ENCODE peak calls at places on chromosomes 3 and 15, in six cellular contexts. One of them, this sample, is unnamed.
A peak's percentile ranks its signal among the peaks of the same experiment; 100 is the strongest.

GRCh38 chr15:101503296-101503599 is 13.7 kb upstream of the PCSK6 start:
- DNase-seq in GF-D8: no peak
- DNase-seq in progenitor cell of endocrine pancreas: no peak
- DNase-seq in AG08396: no peak
- DNase-seq in NCI-H774: no peak
- DNase-seq in EL: no peak
- DNase-seq in this sample: no peak

GRCh38 chr15:67107014-67107812 is 41.8 kb downstream of the SMAD3 start:
- DNase-seq in NCI-H774: no peak
- DNase-seq in progenitor cell of endocrine pancreas: no peak
- DNase-seq in EL: peak; percentile 99
- DNase-seq in GF-D8: no peak
- DNase-seq in AG08396: peak; percentile 86
- DNase-seq in this sample: peak; percentile 99

GRCh38 chr3:111723293-111723963 is 128.3 kb upstream of the ZBED2 start:
- DNase-seq in GF-D8: no peak
- DNase-seq in progenitor cell of endocrine pancreas: no peak
- DNase-seq in NCI-H774: peak; percentile 48
- DNase-seq in EL: peak; percentile 90
- DNase-seq in AG08396: peak; percentile 29
- DNase-seq in this sample: peak; percentile 68

GRCh38 chr3:95399580-95399979 is 1336.7 kb downstream of the NSUN3 start:
- DNase-seq in NCI-H774: no peak
- DNase-seq in EL: no peak
- DNase-seq in progenitor cell of endocrine pancreas: no peak
- DNase-seq in AG08396: no peak
- DNase-seq in GF-D8: no peak
- DNase-seq in this sample: no peak

GRCh38 chr3:150147776-150148175 is 177.1 kb upstream of the PFN2 start:
- DNase-seq in NCI-H774: peak; percentile 79
- DNase-seq in EL: peak; percentile 55
- DNase-seq in progenitor cell of endocrine pancreas: no peak
- DNase-seq in AG08396: peak; percentile 21
- DNase-seq in GF-D8: no peak
- DNase-seq in this sample: peak; percentile 43

GRCh38 chr3:177195242-177195940 is 1.9 kb downstream of the TBL1XR1 start:
- DNase-seq in NCI-H774: no peak
- DNase-seq in progenitor cell of endocrine pancreas: no peak
- DNase-seq in GF-D8: no peak
- DNase-seq in EL: no peak
- DNase-seq in AG08396: no peak
- DNase-seq in this sample: peak; percentile 77

GRCh38 chr3:68256635-68257034 is 602.2 kb upstream of the SUCLG2 start:
- DNase-seq in GF-D8: no peak
- DNase-seq in EL: no peak
- DNase-seq in NCI-H774: no peak
- DNase-seq in AG08396: no peak
- DNase-seq in progenitor cell of endocrine pancreas: no peak
- DNase-seq in this sample: peak; percentile 1

GRCh38 chr15:66658057-66658456 is 44.0 kb upstream of the SMAD6 start:
- DNase-seq in AG08396: no peak
- DNase-seq in progenitor cell of endocrine pancreas: no peak
- DNase-seq in NCI-H774: no peak
- DNase-seq in EL: no peak
- DNase-seq in GF-D8: no peak
- DNase-seq in this sample: no peak

GRCh38 chr3:142858043-142858442 is 30.8 kb downstream of the PCOLCE2 start:
- DNase-seq in NCI-H774: peak; percentile 6
- DNase-seq in progenitor cell of endocrine pancreas: no peak
- DNase-seq in AG08396: no peak
- DNase-seq in EL: no peak
- DNase-seq in GF-D8: no peak
- DNase-seq in this sample: no peak

GRCh38 chr3:152272771-152273242 is 4.1 kb downstream of the MBNL1 start:
- DNase-seq in NCI-H774: no peak
- DNase-seq in AG08396: peak; percentile 44
- DNase-seq in GF-D8: no peak
- DNase-seq in EL: peak; percentile 93
- DNase-seq in progenitor cell of endocrine pancreas: no peak
- DNase-seq in this sample: peak; percentile 61

GRCh38 chr3:182809523-182809922 is 16.2 kb downstream of the ATP11B start:
- DNase-seq in NCI-H774: no peak
- DNase-seq in GF-D8: no peak
- DNase-seq in AG08396: no peak
- DNase-seq in EL: peak; percentile 41
- DNase-seq in progenitor cell of endocrine pancreas: no peak
- DNase-seq in this sample: no peak

GRCh38 chr3:63617391-63617790 is 35.1 kb upstream of the SNTN start:
- DNase-seq in AG08396: no peak
- DNase-seq in progenitor cell of endocrine pancreas: no peak
- DNase-seq in NCI-H774: no peak
- DNase-seq in EL: no peak
- DNase-seq in GF-D8: no peak
- DNase-seq in this sample: no peak

GRCh38 chr3:187507905-187508304 is 139.7 kb downstream of the RTP4 start:
- DNase-seq in AG08396: no peak
- DNase-seq in EL: no peak
- DNase-seq in GF-D8: no peak
- DNase-seq in NCI-H774: no peak
- DNase-seq in progenitor cell of endocrine pancreas: no peak
- DNase-seq in this sample: no peak

GRCh38 chr3:158775801-158776399 is 26.0 kb upstream of the MFSD1 start:
- DNase-seq in AG08396: no peak
- DNase-seq in EL: no peak
- DNase-seq in NCI-H774: no peak
- DNase-seq in progenitor cell of endocrine pancreas: no peak
- DNase-seq in GF-D8: no peak
- DNase-seq in this sample: no peak

GRCh38 chr3:69767571-69767970 is 28.3 kb downstream of the MITF start:
- DNase-seq in GF-D8: no peak
- DNase-seq in NCI-H774: no peak
- DNase-seq in EL: no peak
- DNase-seq in AG08396: no peak
- DNase-seq in progenitor cell of endocrine pancreas: no peak
- DNase-seq in this sample: no peak

GRCh38 chr3:194977341-194977740 is 291.7 kb downstream of the FAM43A start:
- DNase-seq in progenitor cell of endocrine pancreas: no peak
- DNase-seq in EL: no peak
- DNase-seq in AG08396: no peak
- DNase-seq in NCI-H774: no peak
- DNase-seq in GF-D8: no peak
- DNase-seq in this sample: no peak

GRCh38 chr15:81722982-81723381 is 322.8 kb downstream of the MEX3B start:
- DNase-seq in EL: no peak
- DNase-seq in GF-D8: no peak
- DNase-seq in NCI-H774: no peak
- DNase-seq in progenitor cell of endocrine pancreas: no peak
- DNase-seq in AG08396: no peak
- DNase-seq in this sample: no peak

GRCh38 chr3:45249391-45249790 is 23.3 kb upstream of the TMEM158 start:
- DNase-seq in EL: no peak
- DNase-seq in AG08396: peak; percentile 27
- DNase-seq in GF-D8: no peak
- DNase-seq in progenitor cell of endocrine pancreas: no peak
- DNase-seq in NCI-H774: no peak
- DNase-seq in this sample: no peak

GRCh38 chr3:177340243-177340830 is 143.1 kb upstream of the TBL1XR1 start:
- DNase-seq in EL: peak; percentile 41
- DNase-seq in AG08396: no peak
- DNase-seq in GF-D8: no peak
- DNase-seq in progenitor cell of endocrine pancreas: no peak
- DNase-seq in NCI-H774: no peak
- DNase-seq in this sample: no peak

GRCh38 chr15:45200001-45200798 is 12.4 kb upstream of the SHF start:
- DNase-seq in AG08396: peak; percentile 70
- DNase-seq in progenitor cell of endocrine pancreas: peak; percentile 97
- DNase-seq in NCI-H774: peak; percentile 87
- DNase-seq in EL: peak; percentile 96
- DNase-seq in GF-D8: peak; percentile 57
- DNase-seq in this sample: peak; percentile 94